ENCODE peak calls at places on chromosomes 13 and 19, in nine cellular contexts. One of them, this sample, is unnamed. For H3K27me3 and H3K4me1, the result is how much of the 10 kb centered on the place peaks cover.

GRCh38 chr13:42255854-42256253 is 16.1 kb upstream of the AKAP11 start:
- DNase-seq in breast epithelium: no peak
- DNase-seq in Peyer's patch: no peak
- DNase-seq in tibial nerve: no peak
- DNase-seq in fibroblast of lung: no peak
- DNase-seq in HCT116: no peak
- DNase-seq in neural progenitor cell: no peak
- DNase-seq in CD4-positive, CD25-positive, alpha-beta regulatory T cell: no peak
- DNase-seq in left ventricle myocardium inferior: no peak
- DNase-seq in this sample: no peak

GRCh38 chr19:16327911-16328823 is 3.5 kb downstream of the KLF2 start:
- DNase-seq in tibial nerve: peak
- DNase-seq in CD4-positive, CD25-positive, alpha-beta regulatory T cell: peak
- DNase-seq in left ventricle myocardium inferior: peak
- DNase-seq in neural progenitor cell: no peak
- DNase-seq in HCT116: no peak
- DNase-seq in fibroblast of lung: peak
- DNase-seq in Peyer's patch: no peak
- DNase-seq in breast epithelium: peak
- DNase-seq in this sample: peak

GRCh38 chr19:39941151-39941550 is 6.7 kb upstream of the FCGBP start:
- DNase-seq in neural progenitor cell: no peak
- DNase-seq in Peyer's patch: no peak
- DNase-seq in fibroblast of lung: no peak
- DNase-seq in left ventricle myocardium inferior: no peak
- DNase-seq in CD4-positive, CD25-positive, alpha-beta regulatory T cell: no peak
- DNase-seq in tibial nerve: no peak
- DNase-seq in HCT116: no peak
- DNase-seq in breast epithelium: no peak
- DNase-seq in this sample: peak

GRCh38 chr19:51259348-51260245 is 8.7 kb downstream of the SIGLECL1 start:
- DNase-seq in neural progenitor cell: peak
- DNase-seq in left ventricle myocardium inferior: peak
- DNase-seq in HCT116: peak
- DNase-seq in tibial nerve: no peak
- DNase-seq in Peyer's patch: no peak
- DNase-seq in breast epithelium: no peak
- DNase-seq in fibroblast of lung: peak
- DNase-seq in CD4-positive, CD25-positive, alpha-beta regulatory T cell: peak
- DNase-seq in this sample: no peak

GRCh38 chr13:38053896-38054295 is 184.3 kb upstream of the TRPC4 start:
- DNase-seq in CD4-positive, CD25-positive, alpha-beta regulatory T cell: no peak
- DNase-seq in breast epithelium: no peak
- DNase-seq in neural progenitor cell: no peak
- DNase-seq in HCT116: no peak
- DNase-seq in Peyer's patch: no peak
- DNase-seq in left ventricle myocardium inferior: no peak
- DNase-seq in fibroblast of lung: no peak
- DNase-seq in tibial nerve: no peak
- DNase-seq in this sample: no peak

GRCh38 chr19:46818812-46819211 is 30.4 kb upstream of the SLC1A5 start:
- DNase-seq in left ventricle myocardium inferior: no peak
- DNase-seq in Peyer's patch: no peak
- DNase-seq in HCT116: no peak
- DNase-seq in breast epithelium: no peak
- DNase-seq in fibroblast of lung: peak
- DNase-seq in tibial nerve: no peak
- DNase-seq in CD4-positive, CD25-positive, alpha-beta regulatory T cell: peak
- DNase-seq in neural progenitor cell: no peak
- DNase-seq in this sample: no peak

GRCh38 chr13:31042501-31043165 is 110.2 kb downstream of the TEX26 start:
- DNase-seq in tibial nerve: no peak
- DNase-seq in CD4-positive, CD25-positive, alpha-beta regulatory T cell: peak
- DNase-seq in fibroblast of lung: no peak
- DNase-seq in breast epithelium: no peak
- DNase-seq in left ventricle myocardium inferior: no peak
- DNase-seq in neural progenitor cell: no peak
- DNase-seq in Peyer's patch: no peak
- DNase-seq in HCT116: no peak
- DNase-seq in this sample: no peak

GRCh38 chr19:13026478-13026999 is 31.3 kb downstream of the NFIX start:
- DNase-seq in HCT116: no peak
- DNase-seq in neural progenitor cell: no peak
- DNase-seq in breast epithelium: no peak
- DNase-seq in CD4-positive, CD25-positive, alpha-beta regulatory T cell: no peak
- DNase-seq in tibial nerve: no peak
- DNase-seq in left ventricle myocardium inferior: no peak
- DNase-seq in Peyer's patch: no peak
- DNase-seq in fibroblast of lung: peak
- DNase-seq in this sample: no peak

GRCh38 chr13:72463561-72463960 is 263.9 kb downstream of the MZT1 start:
- DNase-seq in breast epithelium: no peak
- DNase-seq in CD4-positive, CD25-positive, alpha-beta regulatory T cell: no peak
- DNase-seq in fibroblast of lung: peak
- DNase-seq in left ventricle myocardium inferior: no peak
- DNase-seq in tibial nerve: no peak
- DNase-seq in Peyer's patch: no peak
- DNase-seq in neural progenitor cell: no peak
- DNase-seq in HCT116: no peak
- DNase-seq in this sample: no peak

GRCh38 chr13:94073006-94073744 is 406.3 kb downstream of the DCT start:
- DNase-seq in HCT116: no peak
- DNase-seq in CD4-positive, CD25-positive, alpha-beta regulatory T cell: no peak
- DNase-seq in tibial nerve: no peak
- DNase-seq in Peyer's patch: no peak
- DNase-seq in breast epithelium: no peak
- DNase-seq in neural progenitor cell: no peak
- DNase-seq in left ventricle myocardium inferior: no peak
- DNase-seq in fibroblast of lung: peak
- DNase-seq in this sample: no peak

DNA sequence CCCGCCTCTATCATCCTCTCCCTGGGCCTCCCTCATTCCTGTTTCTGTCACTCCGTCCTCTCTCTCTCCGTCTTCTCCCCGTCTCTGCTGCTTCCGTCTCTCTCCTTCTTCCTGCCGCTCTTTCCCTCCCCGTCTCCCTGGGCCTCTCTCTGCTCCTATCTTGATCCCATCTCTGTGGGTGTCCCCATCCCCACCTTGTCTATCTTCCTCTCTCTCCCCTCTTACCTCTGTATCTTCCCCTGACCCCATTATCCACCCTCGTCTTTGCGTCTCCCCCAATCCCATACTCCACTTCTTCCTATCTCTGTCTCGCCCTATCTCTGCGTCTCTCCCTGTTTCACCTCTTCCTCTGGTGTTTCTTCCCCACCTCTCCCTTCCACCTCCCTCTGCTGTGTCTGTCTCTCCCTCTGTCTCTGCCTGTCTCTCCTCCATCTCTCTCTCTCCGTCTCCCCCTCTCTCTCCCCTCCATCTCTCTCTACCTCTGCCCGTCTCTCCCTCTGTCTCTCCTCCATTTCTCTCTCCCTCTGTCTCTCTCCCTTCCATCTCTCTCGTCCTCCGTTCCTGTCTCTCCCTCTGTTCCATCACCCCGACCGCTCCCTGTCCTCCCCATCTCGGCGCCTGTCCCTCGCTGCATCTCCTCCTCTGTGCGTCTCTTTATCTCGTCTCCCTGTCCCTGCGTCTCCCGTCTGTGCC is 4.3 kb downstream of the GRIN2D start:
- DNase-seq in CD4-positive, CD25-positive, alpha-beta regulatory T cell: no peak
- DNase-seq in neural progenitor cell: no peak
- DNase-seq in Peyer's patch: peak
- DNase-seq in breast epithelium: no peak
- DNase-seq in left ventricle myocardium inferior: no peak
- DNase-seq in HCT116: no peak
- DNase-seq in fibroblast of lung: no peak
- DNase-seq in tibial nerve: no peak
- DNase-seq in this sample: no peak
- H3K27me3 ChIP-seq in CD4-positive, CD25-positive, alpha-beta regulatory T cell: under half
- H3K27me3 ChIP-seq in neural progenitor cell: half or more
- H3K27me3 ChIP-seq in Peyer's patch: under half
- H3K27me3 ChIP-seq in breast epithelium: under half
- H3K27me3 ChIP-seq in left ventricle myocardium inferior: half or more
- H3K27me3 ChIP-seq in HCT116: under half
- H3K27me3 ChIP-seq in fibroblast of lung: under half
- H3K27me3 ChIP-seq in tibial nerve: under half
- H3K27me3 ChIP-seq in this sample: under half

GRCh38 chr13:112710855-112711527 is 21.2 kb downstream of the ATP11A start:
- DNase-seq in breast epithelium: no peak
- DNase-seq in CD4-positive, CD25-positive, alpha-beta regulatory T cell: no peak
- DNase-seq in fibroblast of lung: no peak
- DNase-seq in Peyer's patch: peak
- DNase-seq in left ventricle myocardium inferior: peak
- DNase-seq in HCT116: no peak
- DNase-seq in tibial nerve: no peak
- DNase-seq in neural progenitor cell: no peak
- DNase-seq in this sample: no peak

GRCh38 chr13:112708560-112709240 is 18.9 kb downstream of the ATP11A start:
- DNase-seq in breast epithelium: no peak
- DNase-seq in neural progenitor cell: no peak
- DNase-seq in HCT116: no peak
- DNase-seq in tibial nerve: no peak
- DNase-seq in Peyer's patch: peak
- DNase-seq in fibroblast of lung: no peak
- DNase-seq in left ventricle myocardium inferior: no peak
- DNase-seq in CD4-positive, CD25-positive, alpha-beta regulatory T cell: no peak
- DNase-seq in this sample: no peak

GRCh38 chr13:112711528-112712265 is 21.9 kb downstream of the ATP11A start:
- DNase-seq in neural progenitor cell: peak
- DNase-seq in CD4-positive, CD25-positive, alpha-beta regulatory T cell: peak
- DNase-seq in fibroblast of lung: peak
- DNase-seq in left ventricle myocardium inferior: peak
- DNase-seq in Peyer's patch: peak
- DNase-seq in HCT116: peak
- DNase-seq in breast epithelium: peak
- DNase-seq in tibial nerve: peak
- DNase-seq in this sample: no peak

GRCh38 chr13:112712451-112712881 is 22.6 kb downstream of the ATP11A start:
- DNase-seq in Peyer's patch: peak
- DNase-seq in left ventricle myocardium inferior: no peak
- DNase-seq in HCT116: no peak
- DNase-seq in tibial nerve: no peak
- DNase-seq in breast epithelium: no peak
- DNase-seq in CD4-positive, CD25-positive, alpha-beta regulatory T cell: no peak
- DNase-seq in fibroblast of lung: no peak
- DNase-seq in neural progenitor cell: no peak
- DNase-seq in this sample: no peak

GRCh38 chr13:112709825-112710783 is 20.3 kb downstream of the ATP11A start:
- DNase-seq in CD4-positive, CD25-positive, alpha-beta regulatory T cell: no peak
- DNase-seq in tibial nerve: no peak
- DNase-seq in breast epithelium: no peak
- DNase-seq in Peyer's patch: peak
- DNase-seq in HCT116: no peak
- DNase-seq in neural progenitor cell: no peak
- DNase-seq in left ventricle myocardium inferior: no peak
- DNase-seq in fibroblast of lung: no peak
- DNase-seq in this sample: no peak
- H3K4me1 ChIP-seq in CD4-positive, CD25-positive, alpha-beta regulatory T cell: under half
- H3K4me1 ChIP-seq in tibial nerve: under half
- H3K4me1 ChIP-seq in breast epithelium: under half
- H3K4me1 ChIP-seq in Peyer's patch: under half
- H3K4me1 ChIP-seq in HCT116: under half
- H3K4me1 ChIP-seq in neural progenitor cell: under half
- H3K4me1 ChIP-seq in left ventricle myocardium inferior: half or more
- H3K4me1 ChIP-seq in fibroblast of lung: under half
- H3K4me1 ChIP-seq in this sample: under half

DNA sequence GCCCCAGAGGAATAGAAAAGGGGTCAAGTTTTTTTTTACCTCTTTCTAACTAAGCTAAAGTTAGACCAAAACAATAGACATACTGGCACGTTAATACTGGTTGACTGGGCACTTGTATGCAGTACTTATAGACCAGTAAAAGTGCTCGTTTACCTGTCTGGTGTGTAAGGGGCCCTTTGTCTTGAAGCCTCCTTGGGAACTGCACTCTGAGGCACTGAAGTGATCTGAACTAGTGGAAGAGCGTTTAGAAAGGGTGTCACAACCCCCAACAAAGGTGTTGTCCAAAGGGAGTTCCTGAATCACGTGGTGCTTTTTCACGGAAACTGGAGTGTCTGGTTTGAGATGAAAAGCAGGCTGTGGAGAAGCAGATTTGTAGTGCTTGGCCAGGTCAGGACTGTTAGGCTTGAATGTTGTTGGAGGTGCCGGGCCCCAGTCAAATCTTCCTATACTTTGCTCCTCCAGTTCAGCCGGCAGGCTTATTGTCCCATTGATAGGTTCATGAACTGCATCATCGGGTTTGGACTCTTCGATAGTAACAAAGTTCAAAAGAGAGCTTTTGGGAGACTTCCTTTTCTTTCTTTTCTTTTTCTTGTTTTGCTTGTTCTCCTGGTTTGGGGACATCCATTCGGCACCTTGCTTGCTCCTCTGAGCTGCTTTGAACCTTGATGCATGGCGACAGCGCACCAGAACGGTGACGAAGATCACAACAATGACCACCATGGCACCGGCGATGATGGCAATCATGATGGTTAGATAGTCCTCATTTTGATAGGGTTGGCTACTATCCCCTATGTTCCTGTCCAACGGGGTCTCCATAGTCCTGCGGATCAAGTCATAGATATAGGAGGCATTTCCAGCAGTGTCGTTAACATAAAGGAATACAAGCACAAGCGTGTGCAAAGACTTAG is 4.6 kb downstream of the PCDH9 start:
- DNase-seq in tibial nerve: no peak
- DNase-seq in left ventricle myocardium inferior: no peak
- DNase-seq in neural progenitor cell: peak
- DNase-seq in breast epithelium: no peak
- DNase-seq in Peyer's patch: no peak
- DNase-seq in HCT116: no peak
- DNase-seq in CD4-positive, CD25-positive, alpha-beta regulatory T cell: no peak
- DNase-seq in fibroblast of lung: no peak
- DNase-seq in this sample: no peak
- H3K27ac ChIP-seq in tibial nerve: no peak
- H3K27ac ChIP-seq in left ventricle myocardium inferior: no peak
- H3K27ac ChIP-seq in neural progenitor cell: no peak
- H3K27ac ChIP-seq in breast epithelium: no peak
- H3K27ac ChIP-seq in Peyer's patch: no peak
- H3K27ac ChIP-seq in HCT116: no peak
- H3K27ac ChIP-seq in CD4-positive, CD25-positive, alpha-beta regulatory T cell: no peak
- H3K27ac ChIP-seq in fibroblast of lung: no peak
- H3K27ac ChIP-seq in this sample: no peak

GRCh38 chr19:2478324-2478755 is 2.4 kb downstream of the GADD45B start:
- DNase-seq in Peyer's patch: peak
- DNase-seq in tibial nerve: peak
- DNase-seq in fibroblast of lung: peak
- DNase-seq in left ventricle myocardium inferior: peak
- DNase-seq in CD4-positive, CD25-positive, alpha-beta regulatory T cell: peak
- DNase-seq in neural progenitor cell: peak
- DNase-seq in HCT116: no peak
- DNase-seq in breast epithelium: peak
- DNase-seq in this sample: peak
- H3K27me3 ChIP-seq in Peyer's patch: under half
- H3K27me3 ChIP-seq in tibial nerve: under half
- H3K27me3 ChIP-seq in fibroblast of lung: under half
- H3K27me3 ChIP-seq in left ventricle myocardium inferior: under half
- H3K27me3 ChIP-seq in CD4-positive, CD25-positive, alpha-beta regulatory T cell: under half
- H3K27me3 ChIP-seq in neural progenitor cell: half or more
- H3K27me3 ChIP-seq in HCT116: under half
- H3K27me3 ChIP-seq in breast epithelium: under half
- H3K27me3 ChIP-seq in this sample: under half

GRCh38 chr13:40982772-40983171 is 36.3 kb downstream of the ELF1 start:
- DNase-seq in tibial nerve: no peak
- DNase-seq in CD4-positive, CD25-positive, alpha-beta regulatory T cell: peak
- DNase-seq in left ventricle myocardium inferior: no peak
- DNase-seq in fibroblast of lung: peak
- DNase-seq in neural progenitor cell: no peak
- DNase-seq in breast epithelium: no peak
- DNase-seq in Peyer's patch: no peak
- DNase-seq in HCT116: no peak
- DNase-seq in this sample: peak
- H3K4me1 ChIP-seq in tibial nerve: half or more
- H3K4me1 ChIP-seq in CD4-positive, CD25-positive, alpha-beta regulatory T cell: half or more
- H3K4me1 ChIP-seq in left ventricle myocardium inferior: half or more
- H3K4me1 ChIP-seq in fibroblast of lung: under half
- H3K4me1 ChIP-seq in neural progenitor cell: under half
- H3K4me1 ChIP-seq in breast epithelium: under half
- H3K4me1 ChIP-seq in Peyer's patch: under half
- H3K4me1 ChIP-seq in HCT116: under half
- H3K4me1 ChIP-seq in this sample: under half